ENCODE peak calls at places on chromosome 4, in seven cellular contexts. S is esophagus muscularis mucosa, E is fibroblast of mammary gland, U is Caco-2, Z is endothelial cell, V is Calu3, Q is lower lobe of right lung. K is an unnamed sample.

GRCh38 chr4:89303989-89304388 is 3.6 kb downstream of the GPRIN3 start:
- DNase-seq in S (no peak), E (no peak), U (no peak), Z (no peak), V (no peak), Q (no peak), K (no peak)

GRCh38 chr4:52836653-52837052 is 25.5 kb upstream of the RASL11B start:
- DNase-seq in S (no peak), E (peak; percentile 86), U (no peak), Z (no peak), V (no peak), Q (no peak), K (no peak)

GRCh38 chr4:121656269-121656641 is 40.5 kb downstream of the ANXA5 start:
- DNase-seq in S (no peak), E (peak; percentile 84), U (peak; percentile 66), Z (peak; percentile 51), V (peak; percentile 32), Q (peak; percentile 51), K (peak; percentile 50)

GRCh38 chr4:7160439-7160838 is 31.9 kb upstream of the SORCS2 start:
- DNase-seq in S (no peak), E (no peak), U (no peak), Z (no peak), V (no peak), Q (no peak), K (no peak)

GRCh38 chr4:118989098-118990080 is 100.7 kb downstream of the SYNPO2 start:
- DNase-seq in S (peak; percentile 91), E (peak; percentile 92), U (no peak), Z (no peak), V (no peak), Q (no peak), K (no peak)

GRCh38 chr4:181671672-181672071 is 571.5 kb upstream of the TENM3 start:
- DNase-seq in S (no peak), E (no peak), U (no peak), Z (no peak), V (no peak), Q (no peak), K (no peak)

GRCh38 chr4:38125816-38126215 is 165.6 kb downstream of the PTTG2 start:
- DNase-seq in S (no peak), E (peak; percentile 83), U (no peak), Z (no peak), V (no peak), Q (no peak), K (no peak)

GRCh38 chr4:152079543-152080293 is 318.9 kb upstream of the GATB start:
- DNase-seq in S (no peak), E (no peak), U (no peak), Z (no peak), V (no peak), Q (no peak), K (no peak)

GRCh38 chr4:43886196-43886595 is 562.4 kb downstream of the KCTD8 start:
- DNase-seq in S (no peak), E (no peak), U (no peak), Z (no peak), V (no peak), Q (no peak), K (no peak)

GRCh38 chr4:108172780-108173598 is 4.3 kb upstream of the LEF1 start:
- DNase-seq in S (no peak), E (peak; percentile 57), U (peak; percentile 81), Z (peak; percentile 73), V (no peak), Q (peak; percentile 53), K (no peak)

GRCh38 chr4:154208424-154208823 is 283.2 kb downstream of the DCHS2 start:
- DNase-seq in S (no peak), E (peak; percentile 59), U (no peak), Z (no peak), V (peak; percentile 40), Q (no peak), K (no peak)

GRCh38 chr4:82275431-82276423 is 98.1 kb downstream of the HNRNPD start:
- DNase-seq in S (no peak), E (no peak), U (no peak), Z (no peak), V (no peak), Q (no peak), K (no peak)

GRCh38 chr4:119587796-119588195 is 40.8 kb downstream of the PDE5A start:
- DNase-seq in S (no peak), E (no peak), U (no peak), Z (no peak), V (no peak), Q (no peak), K (no peak)

DNA sequence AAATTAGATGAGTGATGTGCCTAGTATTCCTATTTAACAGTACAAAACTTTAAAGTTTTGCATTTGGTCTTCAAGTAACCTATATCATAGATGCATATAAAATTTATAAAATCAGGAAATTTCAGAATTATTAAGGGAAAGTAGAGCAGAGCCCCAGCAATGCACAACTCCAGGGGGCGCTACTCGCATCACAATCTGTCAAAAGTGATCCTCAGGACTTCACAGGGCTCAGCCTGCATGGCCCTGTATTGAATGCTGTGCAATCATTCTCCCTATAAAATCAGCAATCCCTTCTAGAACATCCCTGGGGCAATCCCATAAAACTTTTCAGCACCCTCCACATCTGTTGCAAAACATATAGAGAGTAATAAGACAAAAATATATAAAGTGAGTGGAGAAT is 12.4 kb upstream of the PPARGC1A start:
- DNase-seq in S (no peak), E (no peak), U (no peak), Z (no peak), V (no peak), Q (no peak), K (no peak)
- TF ChIP-seq CTCF in S (no peak), E (peak; percentile 5), U (no peak), Z (peak; percentile 39), V (no peak), Q (no peak), K (peak; percentile 10)

GRCh38 chr4:95091272-95091671 is 333.5 kb downstream of the BMPR1B start:
- DNase-seq in S (no peak), E (peak; percentile 42), U (no peak), Z (no peak), V (peak; percentile 4), Q (no peak), K (no peak)

GRCh38 chr4:95093460-95093859 is 335.7 kb downstream of the BMPR1B start:
- DNase-seq in S (no peak), E (no peak), U (no peak), Z (no peak), V (no peak), Q (no peak), K (no peak)

GRCh38 chr4:95093936-95094929 is 336.5 kb downstream of the BMPR1B start:
- DNase-seq in S (no peak), E (no peak), U (no peak), Z (no peak), V (no peak), Q (no peak), K (peak; percentile 76)

GRCh38 chr4:95092762-95093161 is 335.0 kb downstream of the BMPR1B start:
- DNase-seq in S (no peak), E (no peak), U (no peak), Z (no peak), V (peak; percentile 8), Q (no peak), K (no peak)

GRCh38 chr4:95095352-95095974 is 337.7 kb downstream of the BMPR1B start:
- DNase-seq in S (no peak), E (peak; percentile 62), U (peak; percentile 55), Z (peak; percentile 15), V (peak; percentile 44), Q (no peak), K (no peak)
- TF ChIP-seq CTCF in S (peak; percentile 64), E (peak; percentile 68), U (peak; percentile 66), Z (peak; percentile 23), V (peak; percentile 50), Q (peak; percentile 14), K (peak; percentile 79)

GRCh38 chr4:177367336-177367735 is 57.7 kb downstream of the NEIL3 start:
- DNase-seq in S (no peak), E (peak; percentile 9), U (peak; percentile 24), Z (peak; percentile 11), V (peak; percentile 32), Q (no peak), K (no peak)
- TF ChIP-seq CTCF in S (no peak), E (peak; percentile 15), U (no peak), Z (no peak), V (no peak), Q (no peak), K (peak; percentile 5)

DNA sequence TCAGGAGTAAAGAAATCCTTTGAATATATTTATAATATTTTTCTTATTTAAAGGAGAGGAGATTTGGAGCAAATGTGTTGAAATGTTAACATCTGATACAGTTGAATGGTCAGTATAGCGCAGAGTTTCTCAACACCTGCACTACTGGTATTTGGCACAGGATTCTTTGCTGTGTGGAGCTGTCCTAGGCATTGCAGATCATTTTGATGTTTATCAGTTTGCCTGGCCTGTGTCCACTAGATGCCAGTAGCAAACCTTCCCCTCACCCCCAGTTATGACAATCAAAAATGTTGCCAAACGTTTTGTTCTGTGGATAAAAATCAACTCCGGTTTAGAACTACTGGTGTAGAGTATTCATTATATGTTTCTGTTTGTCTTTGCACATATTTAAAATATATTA is 765.3 kb upstream of the SLIT2 start:
- DNase-seq in S (no peak), E (no peak), U (no peak), Z (peak; percentile 5), V (peak; percentile 17), Q (no peak), K (no peak)
- TF ChIP-seq CTCF in S (no peak), E (peak; percentile 21), U (no peak), Z (no peak), V (no peak), Q (no peak), K (peak; percentile 31)

GRCh38 chr4:161454860-161455259 is 708.9 kb downstream of the FSTL5 start:
- DNase-seq in S (no peak), E (no peak), U (no peak), Z (no peak), V (no peak), Q (no peak), K (no peak)

GRCh38 chr4:161463436-161463835 is 700.4 kb downstream of the FSTL5 start:
- DNase-seq in S (no peak), E (no peak), U (no peak), Z (no peak), V (no peak), Q (no peak), K (no peak)

GRCh38 chr4:161457311-161457710 is 706.5 kb downstream of the FSTL5 start:
- DNase-seq in S (no peak), E (no peak), U (no peak), Z (no peak), V (no peak), Q (no peak), K (no peak)

DNA sequence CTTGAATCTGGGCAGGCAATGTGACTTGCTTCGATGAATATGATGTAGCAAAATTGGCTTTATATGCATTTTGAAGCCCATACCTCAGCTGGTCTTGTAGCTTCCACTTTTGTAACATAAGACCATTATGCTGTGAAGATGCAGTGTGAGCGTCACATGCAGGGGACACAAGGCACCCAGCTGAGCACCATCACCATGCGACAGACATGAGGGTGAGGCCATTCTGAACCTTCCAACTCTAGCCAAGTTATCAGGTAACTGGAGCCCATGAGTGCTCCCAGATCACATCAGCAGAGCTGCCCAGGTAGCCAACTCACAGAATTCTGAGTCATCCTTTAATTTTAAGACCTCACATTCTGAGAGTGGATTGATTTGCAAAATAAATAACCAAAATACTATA is 705.9 kb downstream of the FSTL5 start:
- DNase-seq in S (no peak), E (no peak), U (no peak), Z (no peak), V (no peak), Q (no peak), K (no peak)
- TF ChIP-seq CTCF in S (no peak), E (no peak), U (no peak), Z (no peak), V (no peak), Q (no peak), K (no peak)

K was measured in LNCaP clone FGC.